ENCODE peak calls at places on chromosomes 5 and 9, in seven cellular contexts. K, Z, H, G, D, V and C are unnamed samples.

GRCh38 chr5:2391021-2391420 is 360.5 kb downstream of the IRX2 start:
- DNase-seq in K (no peak), Z (no peak), H (no peak), G (no peak), D (no peak), V (no peak), C (no peak)

GRCh38 chr9:119184265-119184936 is 184.8 kb downstream of the BRINP1 start:
- DNase-seq in K (no peak), Z (no peak), H (no peak), G (no peak), D (no peak), V (no peak), C (no peak)

GRCh38 chr5:5979362-5979760 is 399.0 kb downstream of the MED10 start:
- DNase-seq in K (no peak), Z (no peak), H (no peak), G (no peak), D (no peak), V (no peak), C (peak; percentile 15)

GRCh38 chr5:148425808-148426207 is 42.0 kb downstream of the FBXO38 start:
- DNase-seq in K (no peak), Z (no peak), H (no peak), G (peak; percentile 41), D (no peak), V (no peak), C (no peak)

GRCh38 chr9:136160939-136161610 is 42.4 kb upstream of the TMEM250 start:
- DNase-seq in K (no peak), Z (peak; percentile 40), H (no peak), G (no peak), D (no peak), V (no peak), C (no peak)

GRCh38 chr5:36202521-36202961 is 39.2 kb downstream of the NADK2 start:
- DNase-seq in K (no peak), Z (no peak), H (no peak), G (no peak), D (no peak), V (no peak), C (no peak)

GRCh38 chr5:173736374-173736773 is 119.9 kb upstream of the BOD1 start:
- DNase-seq in K (no peak), Z (no peak), H (peak; percentile 84), G (no peak), D (no peak), V (no peak), C (no peak)

GRCh38 chr5:31887556-31887955 is 248.6 kb downstream of the PDZD2 start:
- DNase-seq in K (no peak), Z (no peak), H (no peak), G (no peak), D (no peak), V (no peak), C (no peak)

GRCh38 chr9:136835932-136836901 is 6.1 kb upstream of the AJM1 start:
- DNase-seq in K (no peak), Z (no peak), H (no peak), G (no peak), D (no peak), V (no peak), C (no peak)

GRCh38 chr5:125412561-125413535 is 666.4 kb upstream of the ZNF608 start:
- DNase-seq in K (no peak), Z (peak; percentile 62), H (peak; percentile 4), G (no peak), D (peak; percentile 73), V (no peak), C (peak; percentile 72)

GRCh38 chr9:92726971-92727715 is 37.5 kb downstream of the BICD2 start:
- DNase-seq in K (no peak), Z (peak; percentile 26), H (no peak), G (no peak), D (no peak), V (no peak), C (no peak)

GRCh38 chr5:165460911-165461310 is 1955.5 kb downstream of the MAT2B start:
- DNase-seq in K (no peak), Z (no peak), H (no peak), G (no peak), D (no peak), V (no peak), C (no peak)

GRCh38 chr9:136052991-136053756 is 41.9 kb downstream of the NACC2 start:
- DNase-seq in K (no peak), Z (peak; percentile 56), H (peak; percentile 14), G (no peak), D (peak; percentile 50), V (no peak), C (no peak)

GRCh38 chr5:69450116-69450515 is 35.2 kb downstream of the MARVELD2 start:
- DNase-seq in K (peak; percentile 42), Z (no peak), H (no peak), G (no peak), D (no peak), V (no peak), C (no peak)

GRCh38 chr9:132381966-132382541 is 24.6 kb downstream of the TTF1 start:
- DNase-seq in K (no peak), Z (no peak), H (no peak), G (no peak), D (no peak), V (peak; percentile 90), C (no peak)

GRCh38 chr9:16266648-16267276 is 603.7 kb downstream of the BNC2 start:
- DNase-seq in K (no peak), Z (peak; percentile 86), H (no peak), G (peak; percentile 9), D (no peak), V (no peak), C (peak; percentile 28)

GRCh38 chr5:73393606-73394489 is 54.7 kb downstream of the FOXD1 start:
- DNase-seq in K (no peak), Z (no peak), H (no peak), G (no peak), D (no peak), V (no peak), C (no peak)

GRCh38 chr9:132937463-132937901 is 6.9 kb downstream of the TSC1 start:
- DNase-seq in K (no peak), Z (no peak), H (no peak), G (no peak), D (no peak), V (no peak), C (no peak)

GRCh38 chr9:13845460-13845859 is 468.5 kb downstream of the NFIB start:
- DNase-seq in K (no peak), Z (no peak), H (no peak), G (no peak), D (no peak), V (no peak), C (no peak)

GRCh38 chr9:131660466-131661405 is 79.1 kb downstream of the RAPGEF1 start:
- DNase-seq in K (no peak), Z (peak; percentile 66), H (no peak), G (no peak), D (no peak), V (no peak), C (peak; percentile 43)

DNA sequence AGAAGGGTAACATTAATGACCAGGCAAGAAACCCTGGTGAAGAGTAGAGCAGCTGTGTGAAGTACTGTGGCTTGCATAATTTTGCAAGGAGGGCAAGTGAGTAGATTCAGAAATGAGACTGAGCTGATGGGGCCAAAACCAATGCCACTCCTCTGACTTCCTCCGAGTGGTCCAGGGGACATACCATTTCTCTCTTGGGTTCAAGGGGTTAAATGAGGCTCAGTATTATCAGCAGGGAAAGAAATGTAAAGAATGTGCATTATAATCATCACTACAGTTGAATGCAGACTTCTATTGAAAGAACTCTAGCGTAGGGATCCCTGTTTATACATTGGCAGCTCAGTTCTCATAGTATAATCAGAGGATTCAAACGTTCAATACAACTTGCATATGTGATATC is 9.9 kb downstream of the POLR3G start:
- DNase-seq in K (no peak), Z (no peak), H (no peak), G (no peak), D (no peak), V (no peak), C (no peak)
- TF ChIP-seq YY1 in K (no peak), Z (no peak), H (no peak), G (no peak), D (no peak), V (no peak), C (no peak)

GRCh38 chr9:94210616-94211603 is 48.2 kb upstream of the ZNF169 start:
- DNase-seq in K (no peak), Z (no peak), H (no peak), G (no peak), D (peak; percentile 17), V (no peak), C (no peak)
- TF ChIP-seq YY1 in K (no peak), Z (no peak), H (no peak), G (no peak), D (no peak), V (no peak), C (no peak)

DNA sequence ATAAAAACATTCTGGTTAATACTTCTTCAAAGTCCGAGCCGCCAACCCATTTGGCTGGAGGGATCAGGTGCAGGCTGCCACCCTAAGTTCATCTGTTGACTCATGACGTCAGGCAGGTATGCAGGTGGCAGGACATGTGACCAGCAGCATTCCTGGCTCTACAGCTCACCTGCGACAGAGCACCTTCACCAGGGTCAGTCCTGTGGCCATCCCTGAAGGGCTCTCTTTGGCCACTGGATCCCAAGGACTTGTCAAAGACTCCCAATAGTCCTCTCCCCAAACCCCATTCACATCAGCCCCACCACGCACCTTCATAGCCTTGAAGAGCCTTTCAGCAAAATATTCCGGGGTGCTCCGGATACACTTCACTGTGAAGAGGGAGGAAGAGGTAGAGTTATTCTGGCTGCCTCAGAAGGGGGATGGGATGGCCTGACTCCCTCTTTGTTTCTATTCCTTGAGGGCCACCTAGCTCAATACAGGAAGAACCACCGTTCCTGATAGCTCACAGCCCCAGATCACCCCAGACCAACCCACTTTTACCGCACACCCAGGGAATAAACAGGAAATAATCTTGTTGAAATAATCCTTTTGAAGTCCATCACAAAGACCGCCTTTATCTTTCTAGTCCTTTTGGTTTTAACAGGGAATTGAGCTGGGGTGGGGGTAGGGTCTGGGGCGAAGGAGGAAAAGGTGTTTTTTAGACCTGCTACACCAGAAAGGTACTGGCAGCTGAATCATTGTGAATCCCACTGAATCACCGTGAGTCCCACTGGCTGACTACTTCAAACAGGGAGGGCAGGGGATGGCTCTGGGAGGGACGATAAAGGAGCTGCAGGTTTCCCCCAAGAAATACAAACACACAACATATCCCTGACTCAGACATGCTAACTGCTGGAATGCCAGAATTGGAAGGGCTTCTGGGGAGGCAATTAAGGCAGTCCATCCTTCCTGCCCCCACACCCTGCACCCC is 26.4 kb downstream of the ANXA6 start:
- DNase-seq in K (no peak), Z (no peak), H (no peak), G (no peak), D (no peak), V (no peak), C (no peak)
- TF ChIP-seq YY1 in K (no peak), Z (no peak), H (no peak), G (no peak), D (no peak), V (no peak), C (no peak)

GRCh38 chr5:140977003-140977402 is 10.7 kb downstream of the PCDHAC2 start:
- DNase-seq in K (no peak), Z (no peak), H (no peak), G (no peak), D (no peak), V (no peak), C (no peak)

GRCh38 chr5:140978987-140979386 is 12.7 kb downstream of the PCDHAC2 start:
- DNase-seq in K (no peak), Z (no peak), H (no peak), G (no peak), D (no peak), V (no peak), C (no peak)

GRCh38 chr5:140978260-140978659 is 12.0 kb downstream of the PCDHAC2 start:
- DNase-seq in K (no peak), Z (no peak), H (peak; percentile 38), G (no peak), D (peak; percentile 50), V (no peak), C (no peak)

GRCh38 chr5:140986117-140986521 is 19.8 kb downstream of the PCDHAC2 start:
- DNase-seq in K (no peak), Z (no peak), H (no peak), G (no peak), D (no peak), V (no peak), C (no peak)

GRCh38 chr5:140982083-140982716 is 15.9 kb downstream of the PCDHAC2 start:
- DNase-seq in K (no peak), Z (no peak), H (no peak), G (no peak), D (peak; percentile 47), V (no peak), C (no peak)
- TF ChIP-seq YY1 in K (no peak), Z (no peak), H (no peak), G (no peak), D (no peak), V (no peak), C (no peak)